ENCODE peak calls at places on chromosomes 5 and 9, in four cellular contexts. U, H, F and T are unnamed samples. For H3K9me3, H3K4me1 and H3K36me3, the result is how much of the 10 kb centered on the place peaks cover.

GRCh38 chr9:89940625-89941024 is 335.8 kb downstream of the GADD45G start:
- DNase-seq in U (no peak), H (no peak), F (peak), T (no peak)

GRCh38 chr5:77155179-77155839 is 55.2 kb upstream of the PDE8B start:
- DNase-seq in U (no peak), H (no peak), F (no peak), T (no peak)

GRCh38 chr5:172680921-172681320 is 39.9 kb downstream of the NEURL1B start:
- DNase-seq in U (no peak), H (no peak), F (no peak), T (no peak)

GRCh38 chr5:123647066-123647465 is 135.1 kb downstream of the CSNK1G3 start:
- DNase-seq in U (no peak), H (no peak), F (no peak), T (no peak)

GRCh38 chr5:100780376-100780870 is 122.7 kb downstream of the ST8SIA4 start:
- DNase-seq in U (no peak), H (no peak), F (no peak), T (no peak)

GRCh38 chr5:74895906-74896305 is 29.7 kb upstream of the FAM169A start:
- DNase-seq in U (no peak), H (no peak), F (peak), T (no peak)

GRCh38 chr5:170173227-170173626 is 59.6 kb upstream of the C5orf58 start:
- DNase-seq in U (no peak), H (no peak), F (no peak), T (no peak)

GRCh38 chr5:101806410-101806809 is 489.7 kb downstream of the SLCO4C1 start:
- DNase-seq in U (no peak), H (no peak), F (no peak), T (no peak)

GRCh38 chr5:98307811-98308210 is 465.7 kb upstream of the RGMB start:
- DNase-seq in U (no peak), H (no peak), F (no peak), T (no peak)

GRCh38 chr9:36632892-36633291 is 60.2 kb downstream of the MELK start:
- DNase-seq in U (no peak), H (no peak), F (no peak), T (peak)

GRCh38 chr5:179406031-179406681 is 60.9 kb upstream of the ADAMTS2 start:
- DNase-seq in U (no peak), H (no peak), F (peak), T (no peak)
- H3K9me3 ChIP-seq in U (under half), H (under half), F (under half), T (under half)

GRCh38 chr5:116651653-116652052 is 77.0 kb upstream of the SEMA6A start:
- DNase-seq in U (no peak), H (no peak), F (no peak), T (no peak)

GRCh38 chr5:116652903-116653302 is 78.3 kb upstream of the SEMA6A start:
- DNase-seq in U (no peak), H (peak), F (no peak), T (no peak)

GRCh38 chr5:116652196-116652729 is 77.6 kb upstream of the SEMA6A start:
- DNase-seq in U (peak), H (peak), F (no peak), T (no peak)

GRCh38 chr5:116650964-116651363 is 76.3 kb upstream of the SEMA6A start:
- DNase-seq in U (no peak), H (no peak), F (no peak), T (no peak)

DNA sequence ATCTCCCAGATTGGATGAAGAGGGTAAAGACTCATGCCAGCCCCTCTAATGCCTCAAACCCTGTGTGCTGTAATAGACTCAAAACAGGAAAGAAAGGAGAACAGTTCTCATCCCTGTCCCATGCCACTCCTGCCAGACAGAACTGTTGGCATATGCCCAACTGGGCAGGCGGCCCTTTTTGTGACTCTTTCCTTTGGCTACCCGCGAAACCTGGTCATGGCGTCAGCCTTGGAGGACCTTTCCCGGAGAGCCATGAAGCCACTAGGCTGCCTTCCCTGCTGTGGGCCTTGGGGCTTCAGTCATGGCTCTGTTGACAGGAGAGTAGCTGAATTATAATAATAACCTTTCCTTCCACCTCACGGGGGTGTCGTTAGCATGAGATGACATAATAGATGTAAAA is 75.9 kb upstream of the SEMA6A start:
- DNase-seq in U (no peak), H (no peak), F (no peak), T (no peak)
- H3K4me1 ChIP-seq in U (under half), H (under half), F (under half), T (under half)

GRCh38 chr9:21835111-21835510 is 32.7 kb downstream of the MTAP start:
- DNase-seq in U (no peak), H (no peak), F (no peak), T (no peak)

GRCh38 chr9:21837501-21837900 is 35.1 kb downstream of the MTAP start:
- DNase-seq in U (no peak), H (no peak), F (no peak), T (no peak)

GRCh38 chr9:21836437-21837161 is 34.2 kb downstream of the MTAP start:
- DNase-seq in U (no peak), H (no peak), F (no peak), T (no peak)

GRCh38 chr9:21841133-21841532 is 38.7 kb downstream of the MTAP start:
- DNase-seq in U (no peak), H (no peak), F (no peak), T (no peak)

DNA sequence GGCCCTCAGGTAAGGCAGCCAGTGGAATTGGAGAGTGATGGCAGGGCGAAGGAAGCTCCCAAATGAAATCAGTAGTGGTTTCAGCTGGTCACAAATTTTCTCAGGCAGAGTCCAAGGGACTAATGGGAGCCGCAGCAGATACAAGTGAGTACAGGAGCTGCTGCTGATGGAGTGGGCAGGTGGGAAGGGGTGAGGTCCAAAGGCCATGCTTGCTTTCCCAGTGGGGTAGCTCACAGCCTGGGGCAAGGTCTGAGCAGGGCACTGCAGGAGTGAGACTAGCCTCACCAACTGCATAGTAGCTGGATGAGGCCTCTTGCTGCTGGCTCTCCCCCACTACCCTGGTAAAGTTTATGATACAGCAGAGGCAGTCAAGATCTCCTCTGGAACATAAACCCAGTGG is 38.2 kb downstream of the MTAP start:
- DNase-seq in U (no peak), H (no peak), F (no peak), T (no peak)
- H3K36me3 ChIP-seq in U (under half), H (half or more), F (under half), T (under half)

DNA sequence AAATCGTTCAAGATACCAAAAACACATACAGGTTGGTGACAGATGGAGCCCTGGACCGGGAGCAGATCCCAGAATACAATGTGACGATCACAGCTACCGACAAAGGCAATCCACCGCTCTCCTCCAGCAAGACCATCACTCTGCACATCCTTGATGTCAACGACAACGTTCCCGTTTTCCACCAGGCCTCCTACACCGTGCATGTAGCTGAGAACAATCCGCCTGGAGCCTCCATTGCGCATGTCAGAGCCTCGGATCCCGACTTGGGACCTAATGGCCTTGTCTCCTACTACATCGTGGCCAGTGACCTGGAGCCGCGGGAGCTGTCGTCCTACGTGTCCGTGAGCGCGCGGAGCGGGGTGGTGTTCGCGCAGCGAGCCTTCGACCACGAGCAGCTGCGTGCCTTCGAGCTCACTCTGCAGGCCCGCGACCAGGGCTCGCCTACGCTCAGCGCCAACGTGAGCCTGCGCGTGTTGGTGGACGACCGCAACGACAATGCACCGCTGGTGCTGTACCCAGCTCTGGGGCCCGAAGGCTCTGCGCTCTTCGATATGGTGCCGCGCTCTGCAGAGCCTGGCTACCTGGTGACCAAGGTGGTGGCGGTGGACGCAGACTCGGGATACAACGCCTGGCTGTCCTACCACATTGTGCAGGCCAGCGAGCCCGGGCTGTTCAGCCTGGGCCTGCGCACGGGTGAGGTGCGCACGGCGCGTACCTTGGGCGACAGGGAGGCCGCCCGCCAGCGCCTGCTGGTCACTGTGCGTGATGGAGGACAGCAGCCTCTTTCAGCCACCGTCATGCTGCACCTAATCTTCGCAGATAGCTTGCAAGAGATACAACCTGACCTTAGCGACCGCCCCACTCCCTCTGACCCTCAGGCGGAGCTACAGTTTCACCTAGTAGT is 1.8 kb downstream of the PCDHGB3 start:
- DNase-seq in U (no peak), H (no peak), F (no peak), T (no peak)
- H3K9me3 ChIP-seq in U (under half), H (under half), F (under half), T (under half)